ENCODE peak calls at places on chromosomes 11 and 22, in seven cellular contexts. Q is lower leg skin, B is A549, L is endothelial cell of umbilical vein, R is upper lobe of left lung, K is Peyer's patch, G is vagina. C is an unnamed sample.

GRCh38 chr11:44506375-44507016 is 59.0 kb upstream of the CD82 start:
- DNase-seq in Q (no peak), B (no peak), L (no peak), R (no peak), K (no peak), G (no peak), C (peak; percentile 28)

GRCh38 chr11:76443254-76443935 is 1.4 kb upstream of the EMSY start:
- DNase-seq in Q (no peak), B (no peak), L (peak; percentile 21), R (no peak), K (no peak), G (no peak), C (no peak)

GRCh38 chr11:134482128-134482527 is 70.1 kb upstream of the B3GAT1 start:
- DNase-seq in Q (peak; percentile 59), B (no peak), L (no peak), R (no peak), K (no peak), G (no peak), C (no peak)

GRCh38 chr22:38959574-38959973 is 2.2 kb downstream of the APOBEC3A start:
- DNase-seq in Q (no peak), B (no peak), L (no peak), R (no peak), K (no peak), G (no peak), C (no peak)

GRCh38 chr11:119972281-119972680 is 165.6 kb downstream of the TRIM29 start:
- DNase-seq in Q (peak; percentile 57), B (no peak), L (no peak), R (no peak), K (no peak), G (no peak), C (no peak)

GRCh38 chr11:121892131-121892681 is 223.8 kb downstream of the BLID start:
- DNase-seq in Q (peak; percentile 87), B (no peak), L (peak; percentile 87), R (no peak), K (no peak), G (no peak), C (no peak)

GRCh38 chr11:11215944-11216343 is 137.1 kb downstream of the CSNK2A3 start:
- DNase-seq in Q (no peak), B (no peak), L (no peak), R (no peak), K (no peak), G (no peak), C (no peak)

GRCh38 chr22:27724706-27725105 is 76.8 kb downstream of the MN1 start:
- DNase-seq in Q (no peak), B (no peak), L (no peak), R (no peak), K (no peak), G (no peak), C (no peak)

GRCh38 chr11:111347002-111347722 is 31.9 kb downstream of the POU2AF1 start:
- DNase-seq in Q (peak; percentile 62), B (no peak), L (no peak), R (no peak), K (no peak), G (peak; percentile 80), C (peak; percentile 78)

GRCh38 chr22:37301144-37301820 is 19.0 kb downstream of the CYTH4 start:
- DNase-seq in Q (no peak), B (no peak), L (no peak), R (no peak), K (no peak), G (no peak), C (no peak)

GRCh38 chr22:37303821-37304274 is 21.5 kb downstream of the CYTH4 start:
- DNase-seq in Q (no peak), B (peak; percentile 82), L (peak; percentile 78), R (peak; percentile 80), K (no peak), G (no peak), C (no peak)

GRCh38 chr22:37304595-37305343 is 22.5 kb downstream of the CYTH4 start:
- DNase-seq in Q (no peak), B (no peak), L (peak; percentile 34), R (no peak), K (no peak), G (no peak), C (no peak)

GRCh38 chr22:37300551-37301017 is 18.3 kb downstream of the CYTH4 start:
- DNase-seq in Q (no peak), B (no peak), L (no peak), R (peak; percentile 59), K (no peak), G (no peak), C (no peak)

GRCh38 chr22:37302617-37303555 is 20.6 kb downstream of the CYTH4 start:
- DNase-seq in Q (no peak), B (no peak), L (no peak), R (no peak), K (no peak), G (no peak), C (no peak)
- TF ChIP-seq POLR2A in Q (no peak), B (no peak), L (no peak), R (no peak), K (no peak), G (no peak), C (no peak)

DNA sequence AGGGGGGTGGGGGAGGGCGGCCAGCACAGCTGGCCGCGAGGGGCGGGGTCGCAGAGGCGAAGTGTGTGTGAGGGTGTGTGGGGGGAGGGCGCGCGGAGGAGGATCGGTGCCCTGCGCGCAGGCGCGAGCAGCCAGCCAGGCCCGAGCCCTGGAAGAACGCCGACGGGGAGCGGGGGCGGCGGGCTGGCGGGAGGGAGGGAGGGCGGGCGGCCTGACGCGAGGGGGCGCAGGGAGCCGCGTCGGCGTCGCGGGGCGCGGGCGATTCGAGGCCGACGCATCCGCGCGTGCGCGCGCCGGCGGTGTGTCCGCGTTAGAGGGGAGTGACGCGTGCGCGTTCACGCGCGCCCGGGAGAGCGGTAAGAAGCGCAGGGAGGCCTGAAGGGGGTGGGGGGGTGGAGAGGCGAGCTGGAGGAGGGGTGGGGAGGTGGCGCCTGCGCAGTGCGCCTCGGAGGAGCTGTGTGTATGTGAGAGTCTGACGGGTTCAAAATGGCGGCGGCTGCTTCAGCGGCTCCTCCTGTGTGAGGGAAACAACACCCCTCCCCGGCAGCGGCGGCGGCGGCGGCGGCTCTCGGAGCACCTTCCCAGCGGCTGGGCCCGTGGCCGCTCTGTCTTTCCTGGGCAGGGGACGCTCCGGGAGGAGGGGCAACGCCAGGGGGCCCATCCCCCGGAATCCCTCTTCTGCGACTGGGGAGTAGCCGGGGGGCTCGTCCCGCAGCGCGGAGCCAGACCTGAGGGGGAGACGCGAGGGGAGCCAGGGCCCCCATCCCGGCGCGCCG is at the start of gene KDM2A:
- DNase-seq in Q (peak; percentile 100), B (peak; percentile 100), L (peak; percentile 98), R (peak; percentile 99), K (peak; percentile 99), G (peak; percentile 99), C (peak; percentile 100)
- TF ChIP-seq CTCF in Q (no peak), B (peak; percentile 38), L (no peak), R (peak; percentile 26), K (peak; percentile 47), G (no peak), C (no peak)

GRCh38 chr11:102111787-102112653 is 1.8 kb downstream of the YAP1 start:
- DNase-seq in Q (no peak), B (peak; percentile 63), L (peak; percentile 93), R (peak; percentile 39), K (peak; percentile 57), G (peak; percentile 89), C (peak; percentile 73)

GRCh38 chr11:102112654-102112926 is 2.3 kb downstream of the YAP1 start:
- DNase-seq in Q (no peak), B (no peak), L (no peak), R (no peak), K (no peak), G (no peak), C (no peak)

GRCh38 chr11:102111011-102111786 is 952 bp downstream of the YAP1 start:
- DNase-seq in Q (peak; percentile 95), B (peak; percentile 69), L (peak; percentile 77), R (peak; percentile 79), K (peak; percentile 78), G (peak; percentile 89), C (peak; percentile 89)

GRCh38 chr11:102110761-102111010 is 439 bp downstream of the YAP1 start:
- DNase-seq in Q (no peak), B (no peak), L (no peak), R (no peak), K (no peak), G (no peak), C (no peak)

GRCh38 chr11:102109896-102110760 is at the start of gene YAP1:
- DNase-seq in Q (peak; percentile 97), B (peak; percentile 25), L (peak; percentile 89), R (peak; percentile 85), K (peak; percentile 92), G (peak; percentile 93), C (peak; percentile 94)
- TF ChIP-seq POLR2A in Q (no peak), B (peak; percentile 25), L (no peak), R (peak; percentile 69), K (peak; percentile 67), G (no peak), C (peak; percentile 28)

DNA sequence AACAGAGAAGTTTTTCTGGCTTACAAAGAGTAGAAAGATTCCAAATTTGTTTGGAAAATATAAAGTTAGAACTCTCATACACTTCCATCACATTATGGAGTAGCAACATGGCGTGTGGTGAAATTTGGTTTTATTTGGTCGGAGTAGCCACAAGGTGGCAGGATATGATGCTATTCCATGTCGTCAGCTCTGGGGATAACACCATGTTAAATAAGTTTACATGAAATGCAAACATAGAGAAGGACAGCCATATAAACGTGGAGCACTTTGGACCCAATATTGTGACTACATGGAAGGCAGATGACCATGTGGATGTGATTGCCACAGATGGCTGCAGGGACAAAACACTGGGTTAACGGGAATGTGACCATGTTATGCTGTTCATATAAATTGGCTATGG is 21.1 kb downstream of the OR5M11 start:
- DNase-seq in Q (no peak), B (peak; percentile 4), L (no peak), R (no peak), K (no peak), G (no peak), C (no peak)
- TF ChIP-seq CTCF in Q (no peak), B (peak; percentile 44), L (no peak), R (no peak), K (no peak), G (no peak), C (no peak)

DNA sequence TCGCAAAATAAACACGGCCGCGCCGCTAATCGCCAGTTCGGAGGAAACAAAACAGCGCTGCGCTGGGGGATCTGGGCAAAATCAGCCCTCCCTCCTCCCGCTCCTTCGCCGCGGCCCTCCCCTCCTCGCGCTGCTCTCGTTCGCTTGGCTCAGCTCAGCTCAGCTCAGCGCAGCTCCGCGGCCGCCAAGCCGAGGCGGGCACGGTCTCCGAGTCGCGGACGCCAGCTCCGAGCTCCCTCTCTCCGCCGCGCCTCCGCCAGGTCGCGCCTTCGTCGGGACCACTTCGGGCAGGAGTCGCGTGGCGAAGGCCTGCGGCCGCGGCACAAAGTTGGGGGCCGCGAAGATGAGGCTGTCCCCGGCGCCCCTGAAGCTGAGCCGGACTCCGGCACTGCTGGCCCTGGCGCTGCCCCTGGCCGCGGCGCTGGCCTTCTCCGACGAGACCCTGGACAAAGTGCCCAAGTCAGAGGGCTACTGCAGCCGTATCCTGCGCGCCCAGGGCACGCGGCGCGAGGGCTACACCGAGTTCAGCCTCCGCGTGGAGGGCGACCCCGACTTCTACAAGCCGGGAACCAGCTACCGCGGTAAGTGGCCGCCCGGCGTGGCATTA is at the start of gene SPON1:
- DNase-seq in Q (no peak), B (no peak), L (peak; percentile 15), R (no peak), K (peak; percentile 69), G (peak; percentile 84), C (peak; percentile 75)
- TF ChIP-seq POLR2A in Q (no peak), B (no peak), L (no peak), R (no peak), K (no peak), G (no peak), C (no peak)

GRCh38 chr11:100932474-100933100 is 197.0 kb downstream of the PGR start:
- DNase-seq in Q (no peak), B (peak; percentile 17), L (peak; percentile 41), R (no peak), K (no peak), G (no peak), C (no peak)
- TF ChIP-seq CTCF in Q (no peak), B (peak; percentile 53), L (peak; percentile 14), R (no peak), K (no peak), G (peak; percentile 27), C (no peak)

C was measured in sigmoid colon.